ENCODE peak calls at places on chromosomes 4 and X, in eight cellular contexts. J is CD4-positive, CD25-positive, alpha-beta regulatory T cell; D is lung; G is suprapubic skin; T is cardiac muscle cell; F is dorsolateral prefrontal cortex; R is A549; C is tibial artery. K is an unnamed sample.

GRCh38 chr4:77636902-77637301 is 31.3 kb downstream of the CXCL13 start:
- DNase-seq in R (peak), C (no peak), F (no peak), D (no peak), J (peak), T (peak), G (no peak), K (no peak)

GRCh38 chr4:105113800-105114199 is 32.9 kb upstream of the TET2 start:
- DNase-seq in R (no peak), C (no peak), G (no peak), T (peak), D (no peak), F (no peak), J (no peak), K (no peak)

GRCh38 chr4:151806511-151806927 is 45.7 kb upstream of the GATB start:
- DNase-seq in G (no peak), F (no peak), C (no peak), T (peak), R (no peak), J (no peak), D (no peak), K (no peak)

GRCh38 chrX:69211701-69212100 is 46.4 kb upstream of the PJA1 start:
- DNase-seq in C (no peak), G (no peak), D (no peak), F (no peak), T (no peak), R (no peak), J (no peak), K (no peak)

GRCh38 chr4:7472443-7473013 is 37.8 kb upstream of the PSAPL1 start:
- DNase-seq in G (no peak), R (no peak), D (no peak), J (no peak), T (no peak), C (no peak), F (no peak), K (peak)

GRCh38 chrX:70434352-70434866 is 10.2 kb upstream of the DLG3 start:
- DNase-seq in T (peak), R (peak), J (peak), D (peak), C (peak), F (peak), G (peak), K (peak)

GRCh38 chr4:98318521-98318920 is 57.3 kb downstream of the RAP1GDS1 start:
- DNase-seq in F (no peak), R (no peak), C (no peak), D (no peak), G (no peak), T (no peak), J (no peak), K (no peak)

GRCh38 chr4:113603926-113604325 is 157.6 kb downstream of the CAMK2D start:
- DNase-seq in R (no peak), F (no peak), J (no peak), G (no peak), C (no peak), D (no peak), T (peak), K (no peak)

GRCh38 chr4:15130441-15130840 is 128.2 kb downstream of the CPEB2 start:
- DNase-seq in F (peak), G (no peak), C (no peak), D (no peak), R (no peak), T (no peak), J (no peak), K (no peak)

GRCh38 chr4:16609170-16609758 is 289.2 kb downstream of the LDB2 start:
- DNase-seq in D (no peak), F (no peak), J (no peak), G (no peak), T (no peak), R (no peak), C (no peak), K (peak)

DNA sequence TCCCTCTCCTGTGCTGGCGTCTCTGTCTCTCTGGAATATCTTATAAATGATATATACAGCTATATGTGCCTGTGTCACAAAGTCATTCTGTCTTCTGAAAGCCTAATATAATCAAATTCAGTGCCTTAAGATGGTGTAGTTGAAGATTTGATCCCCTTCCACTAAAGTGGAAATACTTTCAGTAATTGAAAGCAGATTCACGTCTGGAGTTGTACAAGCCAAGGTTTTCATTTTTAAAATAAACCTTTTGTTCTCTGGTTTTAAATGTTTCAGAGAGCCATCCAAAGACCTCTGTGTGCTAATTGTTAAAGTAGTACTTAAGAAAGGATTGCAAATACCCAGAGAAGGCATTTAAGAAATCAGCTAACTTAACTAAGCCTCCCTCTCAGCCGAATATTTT is 206.8 kb downstream of the TENM3 start:
- DNase-seq in G (no peak), C (no peak), F (no peak), R (no peak), J (no peak), T (no peak), D (no peak), K (no peak)
- H3K4me3 ChIP-seq in G (peak), C (peak), F (peak), R (peak), J (peak), T (peak), D (no peak), K (peak)

GRCh38 chr4:123444298-123444731 is 47.7 kb downstream of the SPRY1 start:
- DNase-seq in G (no peak), D (peak), T (peak), R (no peak), F (no peak), J (peak), C (no peak), K (peak)
- H3K4me3 ChIP-seq in G (no peak), D (no peak), T (no peak), R (no peak), F (no peak), J (no peak), C (no peak), K (peak)

DNA sequence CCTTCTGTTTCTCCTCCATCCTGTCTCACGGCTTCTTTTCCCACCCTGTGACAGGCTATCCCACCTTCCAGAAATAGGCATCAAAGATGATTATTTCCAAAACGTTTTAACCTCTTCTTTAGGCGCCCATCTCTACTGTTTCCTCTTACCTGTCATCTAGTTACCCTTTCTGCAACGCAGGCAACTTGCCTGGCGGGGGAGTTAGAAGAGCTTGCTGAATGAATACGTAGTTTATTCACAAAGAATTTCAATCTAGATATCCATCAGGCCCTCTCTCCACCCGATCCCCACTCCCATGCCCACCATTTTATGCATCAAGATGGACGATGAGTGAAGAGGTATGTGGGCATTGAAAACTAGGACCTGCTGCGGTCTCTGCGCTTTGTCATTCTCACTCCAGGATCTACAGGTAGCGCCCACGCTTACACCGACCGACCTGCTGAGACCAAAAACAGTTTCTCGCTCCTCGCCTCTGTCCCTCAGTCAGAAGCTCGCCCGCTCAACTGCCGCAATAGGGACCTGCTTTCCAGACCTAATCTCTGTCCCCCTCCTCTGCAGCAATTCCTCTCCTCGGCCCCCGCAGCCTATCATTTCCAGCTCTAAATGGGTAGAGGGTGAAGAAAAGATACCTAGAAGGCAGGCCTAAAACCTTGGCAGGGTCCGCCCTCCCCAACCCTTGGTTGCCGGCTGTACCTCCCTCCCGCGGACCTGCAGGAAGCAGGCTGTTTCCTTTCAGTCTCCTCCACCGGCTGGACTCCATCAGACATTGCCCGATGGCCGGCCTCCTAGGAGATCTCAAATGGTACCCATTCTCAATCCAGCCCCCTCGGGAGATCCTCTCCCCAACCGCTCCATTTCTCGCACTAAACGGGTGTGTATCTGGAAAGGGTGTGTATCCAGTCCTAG is 624 bp downstream of the BEX5 start:
- DNase-seq in G (no peak), F (no peak), C (no peak), D (peak), J (peak), R (no peak), T (no peak), K (no peak)
- H3K4me3 ChIP-seq in G (peak), F (peak), C (peak), D (peak), J (peak), R (no peak), T (peak), K (peak)

GRCh38 chr4:43126595-43126994 is 234.1 kb downstream of the GRXCR1 start:
- DNase-seq in R (no peak), G (no peak), D (no peak), F (no peak), C (no peak), J (no peak), T (no peak), K (no peak)

GRCh38 chr4:43133566-43133965 is 241.1 kb downstream of the GRXCR1 start:
- DNase-seq in C (no peak), G (no peak), T (no peak), R (no peak), J (no peak), D (no peak), F (no peak), K (no peak)

GRCh38 chr4:43130228-43131021 is 237.9 kb downstream of the GRXCR1 start:
- DNase-seq in D (no peak), J (no peak), R (no peak), C (no peak), F (no peak), G (no peak), T (no peak), K (no peak)

GRCh38 chr4:43136752-43137151 is 244.2 kb downstream of the GRXCR1 start:
- DNase-seq in C (no peak), R (no peak), T (no peak), F (no peak), G (no peak), J (no peak), D (no peak), K (no peak)

DNA sequence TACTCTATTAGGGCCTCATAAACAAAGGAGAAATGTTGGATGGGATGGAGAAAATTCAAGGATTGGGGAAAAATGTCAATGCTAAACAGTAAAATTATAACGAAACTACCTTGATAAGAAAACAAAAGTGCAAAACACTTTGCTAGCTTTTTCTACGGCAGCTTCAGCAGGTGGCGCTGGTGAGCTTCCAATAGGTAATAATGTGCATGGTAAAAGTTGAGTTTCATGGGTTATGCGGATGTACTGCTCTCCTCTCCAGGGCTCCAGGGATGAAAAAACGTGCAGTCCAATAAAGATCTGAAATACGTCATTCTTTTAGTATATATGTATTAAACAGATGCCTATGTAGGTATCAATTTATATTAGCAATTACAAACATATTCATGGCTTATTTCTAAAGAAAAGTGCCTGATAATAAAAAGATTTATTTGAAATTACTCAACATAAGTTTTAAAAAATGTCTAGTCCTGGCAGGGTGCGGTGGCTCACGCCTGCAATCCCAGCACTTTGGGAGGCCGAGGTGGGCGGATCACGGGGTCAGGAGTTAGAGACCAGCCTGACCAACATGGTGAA is 239.6 kb downstream of the GRXCR1 start:
- DNase-seq in J (peak), D (peak), C (no peak), T (peak), F (peak), G (no peak), R (peak), K (peak)
- H3K4me3 ChIP-seq in J (no peak), D (no peak), C (no peak), T (no peak), F (no peak), G (no peak), R (no peak), K (no peak)